ENCODE peak calls at places on chromosomes 7 and 10, in four cellular contexts. One of them, this sample, is unnamed.
A peak's percentile ranks its signal among the peaks of the same experiment; 100 is the strongest.

GRCh38 chr7:116354171-116354545 is 143.8 kb downstream of the TES start:
- DNase-seq in left lung: no peak
- DNase-seq in cardiac muscle cell: peak; percentile 97
- DNase-seq in mammary epithelial cell: no peak
- DNase-seq in this sample: no peak

GRCh38 chr7:37988721-37989650 is 68.5 kb downstream of the EPDR1 start:
- DNase-seq in left lung: no peak
- DNase-seq in mammary epithelial cell: no peak
- DNase-seq in cardiac muscle cell: no peak
- DNase-seq in this sample: no peak

GRCh38 chr10:2791774-2792443 is 275.4 kb upstream of the PFKP start:
- DNase-seq in mammary epithelial cell: no peak
- DNase-seq in left lung: no peak
- DNase-seq in cardiac muscle cell: no peak
- DNase-seq in this sample: no peak

GRCh38 chr7:22060863-22061262 is 115.2 kb upstream of the CDCA7L start:
- DNase-seq in cardiac muscle cell: no peak
- DNase-seq in left lung: no peak
- DNase-seq in mammary epithelial cell: no peak
- DNase-seq in this sample: no peak

GRCh38 chr10:92572362-92573090 is 1.4 kb downstream of the IDE start:
- DNase-seq in left lung: no peak
- DNase-seq in mammary epithelial cell: peak; percentile 4
- DNase-seq in cardiac muscle cell: no peak
- DNase-seq in this sample: no peak

GRCh38 chr10:93873427-93874115 is 20.2 kb upstream of the SLC35G1 start:
- DNase-seq in mammary epithelial cell: peak; percentile 54
- DNase-seq in left lung: no peak
- DNase-seq in cardiac muscle cell: peak; percentile 62
- DNase-seq in this sample: no peak

GRCh38 chr10:80660266-80660665 is 122.6 kb downstream of the SH2D4B start:
- DNase-seq in cardiac muscle cell: no peak
- DNase-seq in mammary epithelial cell: no peak
- DNase-seq in left lung: no peak
- DNase-seq in this sample: no peak

GRCh38 chr7:57308631-57309408 is 141.2 kb upstream of the ZNF716 start:
- DNase-seq in cardiac muscle cell: no peak
- DNase-seq in left lung: no peak
- DNase-seq in mammary epithelial cell: no peak
- DNase-seq in this sample: no peak

GRCh38 chr10:133275683-133276092 is 980 bp downstream of the ADAM8 start:
- DNase-seq in mammary epithelial cell: no peak
- DNase-seq in cardiac muscle cell: no peak
- DNase-seq in left lung: no peak
- DNase-seq in this sample: no peak

GRCh38 chr10:34235164-34235832 is 579.8 kb downstream of the PARD3 start:
- DNase-seq in mammary epithelial cell: peak; percentile 53
- DNase-seq in left lung: no peak
- DNase-seq in cardiac muscle cell: no peak
- DNase-seq in this sample: no peak

GRCh38 chr7:99339595-99339994 is 13.9 kb downstream of the ARPC1A start:
- DNase-seq in cardiac muscle cell: no peak
- DNase-seq in left lung: no peak
- DNase-seq in mammary epithelial cell: no peak
- DNase-seq in this sample: no peak

GRCh38 chr7:151511946-151512345 is 7.7 kb downstream of the RHEB start:
- DNase-seq in mammary epithelial cell: no peak
- DNase-seq in left lung: no peak
- DNase-seq in cardiac muscle cell: peak; percentile 64
- DNase-seq in this sample: no peak

GRCh38 chr10:52376665-52377354 is 62.7 kb downstream of the DKK1 start:
- DNase-seq in mammary epithelial cell: no peak
- DNase-seq in cardiac muscle cell: no peak
- DNase-seq in left lung: no peak
- DNase-seq in this sample: no peak

GRCh38 chr7:89104748-89105685 is 309.5 kb upstream of the TEX47 start:
- DNase-seq in cardiac muscle cell: no peak
- DNase-seq in mammary epithelial cell: no peak
- DNase-seq in left lung: no peak
- DNase-seq in this sample: no peak

GRCh38 chr10:4077804-4078203 is 292.8 kb upstream of the KLF6 start:
- DNase-seq in cardiac muscle cell: no peak
- DNase-seq in left lung: no peak
- DNase-seq in mammary epithelial cell: no peak
- DNase-seq in this sample: no peak

GRCh38 chr7:132999845-133000244 is 82.0 kb downstream of the CHCHD3 start:
- DNase-seq in mammary epithelial cell: no peak
- DNase-seq in left lung: no peak
- DNase-seq in cardiac muscle cell: no peak
- DNase-seq in this sample: no peak

GRCh38 chr10:102796407-102797176 is 40.6 kb downstream of the CYP17A1 start:
- DNase-seq in cardiac muscle cell: peak; percentile 80
- DNase-seq in mammary epithelial cell: no peak
- DNase-seq in left lung: peak; percentile 91
- DNase-seq in this sample: peak; percentile 74

GRCh38 chr7:36202347-36202896 is 49.4 kb downstream of the EEPD1 start:
- DNase-seq in mammary epithelial cell: no peak
- DNase-seq in cardiac muscle cell: peak; percentile 9
- DNase-seq in left lung: no peak
- DNase-seq in this sample: no peak

GRCh38 chr10:132225849-132226205 is 39.1 kb downstream of the DPYSL4 start:
- DNase-seq in cardiac muscle cell: no peak
- DNase-seq in left lung: peak; percentile 39
- DNase-seq in mammary epithelial cell: no peak
- DNase-seq in this sample: no peak

GRCh38 chr7:151247016-151247580 is 1.4 kb downstream of the SMARCD3 start:
- DNase-seq in mammary epithelial cell: no peak
- DNase-seq in cardiac muscle cell: no peak
- DNase-seq in left lung: no peak
- DNase-seq in this sample: no peak

GRCh38 chr10:100516847-100517246 is 2.8 kb downstream of the SEC31B start:
- DNase-seq in left lung: no peak
- DNase-seq in mammary epithelial cell: no peak
- DNase-seq in cardiac muscle cell: no peak
- DNase-seq in this sample: no peak

GRCh38 chr7:147539685-147540084 is 1050.9 kb upstream of the C7orf33 start:
- DNase-seq in cardiac muscle cell: no peak
- DNase-seq in mammary epithelial cell: no peak
- DNase-seq in left lung: no peak
- DNase-seq in this sample: no peak

GRCh38 chr7:27899601-27900000 is 159.6 kb downstream of the TAX1BP1 start:
- DNase-seq in left lung: no peak
- DNase-seq in mammary epithelial cell: no peak
- DNase-seq in cardiac muscle cell: no peak
- DNase-seq in this sample: no peak

GRCh38 chr7:50349963-50350944 is 45.7 kb downstream of the IKZF1 start:
- DNase-seq in mammary epithelial cell: no peak
- DNase-seq in left lung: no peak
- DNase-seq in cardiac muscle cell: no peak
- DNase-seq in this sample: no peak

GRCh38 chr7:30470783-30471182 is 7.8 kb downstream of the NOD1 start:
- DNase-seq in mammary epithelial cell: no peak
- DNase-seq in left lung: no peak
- DNase-seq in cardiac muscle cell: peak; percentile 91
- DNase-seq in this sample: peak; percentile 57

GRCh38 chr10:67492317-67493019 is 203.5 kb downstream of the CTNNA3 start:
- DNase-seq in mammary epithelial cell: no peak
- DNase-seq in cardiac muscle cell: peak; percentile 3
- DNase-seq in left lung: no peak
- DNase-seq in this sample: no peak

DNA sequence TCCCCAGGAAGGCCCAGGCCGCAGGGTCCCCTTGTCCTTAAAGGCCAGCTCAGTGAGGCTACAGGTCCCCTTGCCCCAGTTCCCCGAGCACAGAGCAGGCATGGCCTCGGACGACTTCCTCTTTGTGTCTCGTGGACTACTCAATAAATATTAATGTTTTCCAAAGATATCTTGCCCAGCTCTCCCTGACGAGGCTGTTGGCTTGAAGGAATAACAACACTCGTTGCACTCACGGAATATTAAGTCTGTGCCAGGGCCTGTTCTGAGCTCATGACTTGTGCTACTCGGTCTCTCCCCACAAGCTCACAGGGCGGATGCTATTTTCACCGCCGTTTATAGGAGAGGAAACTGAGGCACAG is 68.2 kb downstream of the CUX1 start:
- DNase-seq in mammary epithelial cell: no peak
- DNase-seq in cardiac muscle cell: no peak
- DNase-seq in left lung: no peak
- DNase-seq in this sample: no peak
- H3K4me1 ChIP-seq in mammary epithelial cell: peaks cover 25% of the 10 kb centered on the region
- H3K4me1 ChIP-seq in cardiac muscle cell: peaks cover 20% of the 10 kb centered on the region
- H3K4me1 ChIP-seq in left lung: peaks cover 28% of the 10 kb centered on the region
- H3K4me1 ChIP-seq in this sample: peaks cover 38% of the 10 kb centered on the region

GRCh38 chr7:87057210-87057609 is 2.2 kb downstream of the ELAPOR2 start:
- DNase-seq in mammary epithelial cell: no peak
- DNase-seq in left lung: no peak
- DNase-seq in cardiac muscle cell: no peak
- DNase-seq in this sample: no peak

GRCh38 chr7:87056346-87056745 is 3.1 kb downstream of the ELAPOR2 start:
- DNase-seq in left lung: no peak
- DNase-seq in cardiac muscle cell: no peak
- DNase-seq in mammary epithelial cell: no peak
- DNase-seq in this sample: no peak

GRCh38 chr7:87059525-87060287 is at the start of gene ELAPOR2:
- DNase-seq in cardiac muscle cell: peak; percentile 56
- DNase-seq in left lung: peak; percentile 92
- DNase-seq in mammary epithelial cell: peak; percentile 25
- DNase-seq in this sample: peak; percentile 81

GRCh38 chr7:87058739-87059524 is 522 bp downstream of the ELAPOR2 start:
- DNase-seq in mammary epithelial cell: no peak
- DNase-seq in cardiac muscle cell: peak; percentile 4
- DNase-seq in left lung: no peak
- DNase-seq in this sample: peak; percentile 30

GRCh38 chr7:87060288-87060537 is 759 bp upstream of the ELAPOR2 start:
- DNase-seq in cardiac muscle cell: no peak
- DNase-seq in left lung: no peak
- DNase-seq in mammary epithelial cell: no peak
- DNase-seq in this sample: no peak
- H3K4me3 ChIP-seq in cardiac muscle cell: peak overlapping the region; percentile 90
- H3K4me3 ChIP-seq in left lung: no peak overlapping the region
- H3K4me3 ChIP-seq in mammary epithelial cell: no peak overlapping the region
- H3K4me3 ChIP-seq in this sample: no peak overlapping the region

GRCh38 chr7:106070567-106071254 is 41.4 kb downstream of the SYPL1 start:
- DNase-seq in left lung: no peak
- DNase-seq in cardiac muscle cell: no peak
- DNase-seq in mammary epithelial cell: no peak
- DNase-seq in this sample: no peak
- H3K4me1 ChIP-seq in left lung: peaks cover 14% of the 10 kb centered on the region
- H3K4me1 ChIP-seq in cardiac muscle cell: peaks cover 14% of the 10 kb centered on the region
- H3K4me1 ChIP-seq in mammary epithelial cell: peaks cover 62% of the 10 kb centered on the region
- H3K4me1 ChIP-seq in this sample: peaks cover 21% of the 10 kb centered on the region

GRCh38 chr10:282294-283139 is 147.3 kb downstream of the ZMYND11 start:
- DNase-seq in left lung: no peak
- DNase-seq in mammary epithelial cell: peak; percentile 56
- DNase-seq in cardiac muscle cell: peak; percentile 11
- DNase-seq in this sample: no peak
- H3K4me3 ChIP-seq in left lung: no peak overlapping the region
- H3K4me3 ChIP-seq in mammary epithelial cell: no peak overlapping the region
- H3K4me3 ChIP-seq in cardiac muscle cell: no peak overlapping the region
- H3K4me3 ChIP-seq in this sample: no peak overlapping the region

GRCh38 chr10:58019863-58020537 is 247.7 kb downstream of the IPMK start:
- DNase-seq in cardiac muscle cell: no peak
- DNase-seq in mammary epithelial cell: no peak
- DNase-seq in left lung: no peak
- DNase-seq in this sample: no peak
- H3K4me1 ChIP-seq in cardiac muscle cell: no peaks in the 10 kb centered on the region
- H3K4me1 ChIP-seq in mammary epithelial cell: peaks cover 23% of the 10 kb centered on the region
- H3K4me1 ChIP-seq in left lung: peaks cover 3% of the 10 kb centered on the region
- H3K4me1 ChIP-seq in this sample: no peaks in the 10 kb centered on the region

This sample was measured in mucosa of descending colon.